ENCODE peak calls at places on chromosomes 16 and 17, in ten cellular contexts. D is HCT116, F is esophagus squamous epithelium, I is ovary, Z is A549, U is tibial nerve, O is heart left ventricle, H is transverse colon, R is right lobe of liver, G is Peyer's patch. E is an unnamed sample.

GRCh38 chr17:50550661-50551432 is 3.9 kb downstream of the SPATA20 start:
- DNase-seq in D (peak; percentile 68), F (no peak), I (peak; percentile 84), Z (peak; percentile 95), U (peak; percentile 68), O (peak; percentile 85), H (peak; percentile 77), R (peak; percentile 91), G (no peak), E (peak; percentile 84)

GRCh38 chr16:66286527-66286926 is 80.0 kb upstream of the CDH5 start:
- DNase-seq in D (no peak), F (no peak), I (no peak), Z (no peak), U (no peak), O (no peak), H (no peak), R (no peak), G (peak; percentile 6), E (no peak)

GRCh38 chr17:67203818-67204217 is 41.2 kb downstream of the HELZ start:
- DNase-seq in D (no peak), F (no peak), I (no peak), Z (no peak), U (no peak), O (no peak), H (no peak), R (no peak), G (no peak), E (no peak)

GRCh38 chr17:82152114-82152513 is 54.1 kb upstream of the FASN start:
- DNase-seq in D (no peak), F (no peak), I (no peak), Z (no peak), U (no peak), O (no peak), H (no peak), R (no peak), G (no peak), E (peak; percentile 47)

GRCh38 chr16:6104423-6104822 is 1006.8 kb upstream of the EEF2KMT start:
- DNase-seq in D (no peak), F (no peak), I (no peak), Z (no peak), U (no peak), O (no peak), H (no peak), R (no peak), G (no peak), E (no peak)

GRCh38 chr16:188674-189073 is 8.4 kb downstream of the HBQ1 start:
- DNase-seq in D (no peak), F (no peak), I (no peak), Z (no peak), U (no peak), O (no peak), H (no peak), R (no peak), G (no peak), E (no peak)

GRCh38 chr16:69564845-69565610 is 738 bp upstream of the NFAT5 start:
- DNase-seq in D (no peak), F (no peak), I (no peak), Z (no peak), U (no peak), O (no peak), H (no peak), R (no peak), G (no peak), E (no peak)

GRCh38 chr16:56109205-56109604 is 82.1 kb upstream of the GNAO1 start:
- DNase-seq in D (no peak), F (no peak), I (no peak), Z (no peak), U (no peak), O (no peak), H (no peak), R (no peak), G (no peak), E (no peak)

GRCh38 chr17:37824534-37825485 is 80.0 kb upstream of the HNF1B start:
- DNase-seq in D (no peak), F (no peak), I (no peak), Z (peak; percentile 79), U (no peak), O (no peak), H (no peak), R (no peak), G (no peak), E (no peak)

GRCh38 chr16:86510465-86511261 is at the start of gene FOXF1:
- DNase-seq in D (no peak), F (no peak), I (peak; percentile 51), Z (peak; percentile 48), U (no peak), O (no peak), H (no peak), R (no peak), G (no peak), E (no peak)
- TF ChIP-seq POLR2A in D (no peak), F (no peak), I (no peak), Z (no peak), U (no peak), O (no peak), H (no peak), R (peak; percentile 47), G (no peak), E (no peak)

GRCh38 chr17:5877948-5878347 is 192.2 kb upstream of the WSCD1 start:
- DNase-seq in D (no peak), F (no peak), I (no peak), Z (no peak), U (no peak), O (peak; percentile 57), H (no peak), R (peak; percentile 93), G (no peak), E (no peak)
- TF ChIP-seq POLR2A in D (no peak), F (no peak), I (no peak), Z (no peak), U (no peak), O (no peak), H (no peak), R (no peak), G (no peak), E (no peak)

GRCh38 chr17:47279062-47279801 is 25.6 kb downstream of the ITGB3 start:
- DNase-seq in D (no peak), F (no peak), I (peak; percentile 67), Z (peak; percentile 24), U (peak; percentile 67), O (peak; percentile 75), H (peak; percentile 56), R (no peak), G (no peak), E (peak; percentile 84)
- TF ChIP-seq POLR2A in D (no peak), F (no peak), I (no peak), Z (no peak), U (no peak), O (no peak), H (no peak), R (no peak), G (no peak), E (no peak)

GRCh38 chr17:55660171-55660886 is 62.3 kb downstream of the TMEM100 start:
- DNase-seq in D (no peak), F (no peak), I (no peak), Z (no peak), U (peak; percentile 21), O (no peak), H (no peak), R (no peak), G (no peak), E (no peak)
- TF ChIP-seq POLR2A in D (no peak), F (no peak), I (no peak), Z (no peak), U (no peak), O (no peak), H (no peak), R (no peak), G (no peak), E (no peak)

GRCh38 chr16:27522173-27522707 is 27.5 kb downstream of the GTF3C1 start:
- DNase-seq in D (no peak), F (no peak), I (no peak), Z (no peak), U (no peak), O (peak; percentile 44), H (no peak), R (no peak), G (no peak), E (no peak)
- TF ChIP-seq POLR2A in D (no peak), F (no peak), I (no peak), Z (no peak), U (no peak), O (no peak), H (no peak), R (no peak), G (no peak), E (no peak)